ENCODE peak calls at places on chromosomes 6 and 20, in seven cellular contexts. N, Z, R, E, M, A and Q are unnamed samples.

GRCh38 chr6:10073326-10073725 is 341.5 kb downstream of the TFAP2A start:
- DNase-seq in A (no peak), N (no peak), Z (no peak), E (no peak), R (no peak), M (no peak), Q (no peak)

GRCh38 chr6:128569737-128570438 is 49.5 kb upstream of the PTPRK start:
- DNase-seq in M (no peak), E (no peak), Z (no peak), R (no peak), A (no peak), N (peak), Q (peak)

GRCh38 chr6:43171284-43172126 is 436 bp downstream of the SRF start:
- DNase-seq in Z (peak), M (no peak), E (no peak), R (no peak), N (no peak), A (no peak), Q (no peak)

GRCh38 chr20:12825180-12825579 is 183.6 kb upstream of the SPTLC3 start:
- DNase-seq in Z (no peak), A (no peak), E (no peak), R (no peak), N (no peak), M (no peak), Q (no peak)

GRCh38 chr6:63897459-63897858 is 261.9 kb downstream of the PHF3 start:
- DNase-seq in M (no peak), A (no peak), Z (no peak), N (peak), E (no peak), R (no peak), Q (peak)

GRCh38 chr6:144585217-144585814 is 300.2 kb downstream of the UTRN start:
- DNase-seq in Z (peak), R (peak), E (no peak), N (peak), A (no peak), M (no peak), Q (peak)

GRCh38 chr6:150307520-150307919 is 61.3 kb upstream of the IYD start:
- DNase-seq in M (no peak), R (no peak), Z (no peak), E (no peak), N (no peak), A (no peak), Q (no peak)

GRCh38 chr6:66638099-66638498 is 931.1 kb upstream of the EYS start:
- DNase-seq in R (no peak), E (no peak), Z (no peak), N (no peak), M (no peak), A (no peak), Q (no peak)

GRCh38 chr6:15352884-15353283 is 107.0 kb downstream of the JARID2 start:
- DNase-seq in R (no peak), N (peak), A (no peak), M (no peak), Z (no peak), E (no peak), Q (no peak)

GRCh38 chr6:151661928-151662327 is 145.6 kb upstream of the ESR1 start:
- DNase-seq in M (no peak), N (no peak), R (no peak), A (no peak), E (no peak), Z (no peak), Q (no peak)

GRCh38 chr6:45845546-45845945 is 170.1 kb downstream of the CLIC5 start:
- DNase-seq in R (no peak), M (no peak), Z (no peak), E (no peak), N (peak), A (no peak), Q (peak)

GRCh38 chr6:51137777-51138176 is 319.1 kb downstream of the TFAP2B start:
- DNase-seq in M (no peak), E (no peak), Z (no peak), A (no peak), R (no peak), N (no peak), Q (no peak)

GRCh38 chr6:111011360-111012142 is 29.7 kb downstream of the RPF2 start:
- DNase-seq in E (peak), M (peak), N (peak), Z (peak), A (no peak), R (peak), Q (peak)

GRCh38 chr20:58697867-58698703 is 5.5 kb downstream of the NPEPL1 start:
- DNase-seq in A (no peak), N (no peak), Z (no peak), R (no peak), M (no peak), E (no peak), Q (no peak)

GRCh38 chr6:29628419-29629281 is 4.3 kb downstream of the GABBR1 start:
- DNase-seq in Z (peak), N (peak), A (peak), E (peak), R (peak), M (no peak), Q (peak)

GRCh38 chr6:51813904-51814303 is 273.5 kb downstream of the PKHD1 start:
- DNase-seq in A (no peak), Z (no peak), M (no peak), E (no peak), R (no peak), N (no peak), Q (no peak)

GRCh38 chr6:75098709-75099108 is 107.1 kb downstream of the COL12A1 start:
- DNase-seq in A (peak), R (no peak), Z (no peak), N (peak), E (peak), M (no peak), Q (peak)

GRCh38 chr20:39879296-39879695 is 809.7 kb downstream of the MAFB start:
- DNase-seq in E (no peak), Z (no peak), M (no peak), R (no peak), A (no peak), N (no peak), Q (peak)

GRCh38 chr6:45698046-45698445 is 317.6 kb downstream of the CLIC5 start:
- DNase-seq in N (peak), M (no peak), R (no peak), A (no peak), Z (no peak), E (no peak), Q (peak)

GRCh38 chr6:90375681-90376439 is 79.2 kb upstream of the BACH2 start:
- DNase-seq in A (no peak), M (no peak), R (no peak), E (peak), Z (peak), N (peak), Q (peak)

GRCh38 chr6:136591617-136592016 is 41.4 kb upstream of the MAP7 start:
- DNase-seq in Z (no peak), M (no peak), R (no peak), E (no peak), N (no peak), A (no peak), Q (no peak)

GRCh38 chr20:4011226-4011975 is 4.0 kb downstream of the RNF24 start:
- DNase-seq in E (no peak), M (no peak), A (no peak), R (no peak), N (no peak), Z (no peak), Q (no peak)

GRCh38 chr6:123994168-123994567 is 190.5 kb downstream of the NKAIN2 start:
- DNase-seq in R (no peak), A (no peak), N (no peak), M (no peak), Z (no peak), E (no peak), Q (no peak)

GRCh38 chr6:137853569-137854213 is 13.4 kb upstream of the TNFAIP3 start:
- DNase-seq in R (no peak), E (no peak), A (no peak), N (peak), M (no peak), Z (no peak), Q (no peak)

GRCh38 chr6:139252018-139252390 is 39.8 kb downstream of the TXLNB start:
- DNase-seq in A (no peak), Z (no peak), N (no peak), E (no peak), M (no peak), R (no peak), Q (no peak)

GRCh38 chr20:7540018-7540417 is 400.2 kb downstream of the HAO1 start:
- DNase-seq in N (no peak), E (no peak), M (no peak), A (no peak), Z (no peak), R (no peak), Q (no peak)

GRCh38 chr6:7978736-7979135 is 68.1 kb upstream of the TXNDC5 start:
- DNase-seq in R (no peak), A (no peak), Z (no peak), E (no peak), M (no peak), N (no peak), Q (no peak)

GRCh38 chr20:53971096-53971683 is 99.2 kb downstream of the BCAS1 start:
- DNase-seq in N (no peak), Z (no peak), R (no peak), A (no peak), E (no peak), M (no peak), Q (no peak)

GRCh38 chr6:80531676-80532619 is 425.5 kb downstream of the BCKDHB start:
- DNase-seq in M (no peak), E (no peak), Z (no peak), N (no peak), R (no peak), A (no peak), Q (peak)

GRCh38 chr20:50855498-50856474 is 60.9 kb downstream of the BCAS4 start:
- DNase-seq in R (no peak), M (no peak), E (no peak), N (peak), A (peak), Z (no peak), Q (no peak)

GRCh38 chr6:35302604-35303218 is 5.1 kb downstream of the DEF6 start:
- DNase-seq in A (peak), Z (peak), M (peak), N (peak), E (no peak), R (peak), Q (no peak)

GRCh38 chr20:47454298-47455132 is 47.2 kb upstream of the NCOA3 start:
- DNase-seq in R (no peak), M (no peak), A (no peak), Z (no peak), E (no peak), N (no peak), Q (peak)

GRCh38 chr6:6547111-6547879 is 41.2 kb upstream of the LY86 start:
- DNase-seq in A (peak), R (peak), N (peak), Z (peak), M (peak), E (peak), Q (peak)

GRCh38 chr6:2752477-2753115 is 1.9 kb upstream of the MYLK4 start:
- DNase-seq in E (no peak), M (no peak), N (no peak), R (no peak), Z (no peak), A (no peak), Q (no peak)
- H3K4me3 ChIP-seq in E (no peak), M (no peak), N (no peak), R (no peak), Z (no peak), A (no peak), Q (no peak)

DNA sequence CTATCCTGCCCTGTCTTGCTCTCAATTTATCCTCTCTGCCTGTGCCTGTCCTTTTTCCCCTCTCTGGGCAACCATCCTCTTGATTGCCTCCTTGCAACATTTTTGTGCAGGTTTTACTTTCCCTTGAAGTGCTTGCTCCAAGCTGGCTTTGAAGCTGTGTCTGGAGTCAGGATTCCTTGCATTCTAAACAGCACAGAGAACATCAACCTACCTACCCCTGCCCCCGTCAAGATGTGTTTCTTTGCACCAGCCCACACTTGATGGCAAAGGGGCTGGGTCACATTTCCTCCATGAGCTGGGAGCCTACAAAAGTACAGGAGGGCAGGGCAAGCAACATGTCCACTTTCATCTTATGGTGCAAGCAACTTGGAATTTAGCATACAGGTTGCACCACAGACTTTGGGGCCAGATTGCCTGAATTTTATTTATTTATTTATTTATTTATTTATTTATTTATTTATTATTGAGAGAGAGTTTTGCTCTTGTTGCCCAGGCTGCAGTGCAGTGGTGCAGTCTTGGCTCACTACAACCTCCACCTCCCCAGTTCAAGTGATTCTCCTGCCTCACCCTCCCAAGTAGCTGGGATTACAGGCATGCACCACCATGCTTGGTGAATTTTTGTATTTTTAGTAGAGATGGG is 206.3 kb downstream of the COL19A1 start:
- DNase-seq in R (no peak), M (no peak), Z (no peak), A (no peak), E (no peak), N (no peak), Q (no peak)
- TF ChIP-seq CTCF in R (no peak), M (no peak), Z (no peak), A (no peak), E (no peak), N (no peak), Q (no peak)

GRCh38 chr20:62603021-62603906 is 39.0 kb upstream of the SLCO4A1 start:
- DNase-seq in A (peak), R (no peak), N (peak), Z (peak), E (no peak), M (no peak), Q (peak)
- H3K4me3 ChIP-seq in A (no peak), R (no peak), N (no peak), Z (peak), E (no peak), M (no peak), Q (no peak)

GRCh38 chr6:116266803-116267202 is 12.9 kb downstream of the TSPYL1 start:
- DNase-seq in N (peak), Z (no peak), M (no peak), A (no peak), E (no peak), R (no peak), Q (no peak)

GRCh38 chr6:116265081-116265829 is 11.4 kb upstream of the TSPYL4 start:
- DNase-seq in E (no peak), Z (no peak), R (no peak), M (no peak), N (peak), A (no peak), Q (no peak)

GRCh38 chr6:116267879-116268588 is 11.7 kb downstream of the TSPYL1 start:
- DNase-seq in E (no peak), Z (no peak), N (peak), R (no peak), M (no peak), A (no peak), Q (no peak)

GRCh38 chr6:116271309-116271708 is 8.4 kb downstream of the TSPYL1 start:
- DNase-seq in M (no peak), E (no peak), Z (no peak), A (no peak), N (no peak), R (no peak), Q (no peak)

DNA sequence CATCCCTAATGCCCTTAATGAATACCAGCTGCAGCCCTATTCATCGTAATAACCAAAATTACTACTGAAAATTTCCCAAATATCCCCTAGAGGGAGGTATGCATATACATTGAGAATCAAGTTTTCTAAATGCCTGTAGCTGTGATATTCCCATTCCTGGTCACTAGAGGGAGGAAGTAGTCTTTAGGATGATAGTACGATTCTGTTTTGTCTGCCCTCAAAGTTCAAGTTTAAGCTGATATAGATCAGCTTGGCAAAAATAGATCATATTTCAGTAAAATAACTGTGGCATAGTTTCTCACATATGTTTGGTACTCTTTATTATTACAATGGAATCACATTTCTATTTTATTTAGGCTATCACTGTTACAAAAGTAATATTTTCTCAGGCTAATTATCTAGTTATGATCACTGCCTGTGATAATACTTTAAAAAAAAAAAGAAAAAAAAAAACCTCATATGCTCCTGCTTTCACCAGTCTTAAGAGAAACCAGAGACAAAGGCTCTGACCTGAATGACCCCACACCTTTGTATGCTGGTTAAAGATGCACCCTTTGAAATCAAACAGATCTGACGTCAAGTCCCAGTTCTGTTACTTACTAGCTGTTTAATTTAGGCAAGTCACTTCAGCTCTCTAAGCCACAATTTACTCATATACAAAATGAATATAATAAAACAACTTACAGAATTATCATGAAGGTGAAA is 11.0 kb downstream of the TSPYL1 start:
- DNase-seq in A (no peak), R (peak), N (peak), Z (peak), M (no peak), E (no peak), Q (peak)
- TF ChIP-seq CTCF in A (no peak), R (peak), N (peak), Z (peak), M (peak), E (peak), Q (peak)

GRCh38 chr20:36859282-36859555 is 16.7 kb upstream of the TLDC2 start:
- DNase-seq in A (no peak), Z (no peak), M (no peak), E (no peak), N (no peak), R (no peak), Q (no peak)

GRCh38 chr20:36854343-36855240 is 21.3 kb upstream of the TLDC2 start:
- DNase-seq in M (no peak), N (peak), A (no peak), Z (no peak), R (no peak), E (peak), Q (no peak)

GRCh38 chr20:36855241-36855657 is 20.7 kb upstream of the TLDC2 start:
- DNase-seq in N (peak), E (no peak), R (no peak), A (no peak), Z (no peak), M (no peak), Q (no peak)

GRCh38 chr20:36856691-36857635 is 19.0 kb upstream of the TLDC2 start:
- DNase-seq in A (no peak), N (peak), M (no peak), R (no peak), E (no peak), Z (peak), Q (peak)

GRCh38 chr20:36856196-36856595 is 19.7 kb upstream of the TLDC2 start:
- DNase-seq in M (no peak), R (no peak), E (no peak), Z (no peak), A (no peak), N (peak), Q (peak)
- H3K4me3 ChIP-seq in M (no peak), R (no peak), E (no peak), Z (no peak), A (no peak), N (no peak), Q (no peak)

DNA sequence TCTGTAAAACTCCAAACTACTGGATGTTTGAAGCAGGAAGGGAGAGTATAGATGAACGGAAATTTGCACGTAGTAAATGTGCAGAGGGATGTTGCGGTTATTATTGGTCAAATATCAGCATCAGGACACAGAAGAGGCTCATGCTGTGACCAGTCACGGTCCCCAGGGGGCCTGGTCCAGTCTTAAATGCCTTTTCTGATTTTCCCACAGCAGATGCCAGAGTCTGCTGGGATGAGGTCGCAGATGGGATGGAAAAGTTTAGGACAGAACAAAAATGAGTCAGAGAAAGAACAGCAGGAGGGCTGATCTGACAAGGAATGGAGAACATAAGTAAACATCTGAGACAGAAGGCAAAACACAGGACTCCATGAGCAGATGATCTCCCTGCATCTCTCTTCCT is 11.7 kb upstream of the SIRPG start:
- DNase-seq in Z (no peak), R (no peak), N (peak), A (no peak), E (no peak), M (no peak), Q (peak)
- TF ChIP-seq CTCF in Z (no peak), R (no peak), N (no peak), A (no peak), E (no peak), M (no peak), Q (no peak)

GRCh38 chr6:167877994-167878779 is 51.5 kb downstream of the AFDN start:
- DNase-seq in N (no peak), M (no peak), E (no peak), A (no peak), Z (no peak), R (no peak), Q (no peak)

GRCh38 chr6:167881327-167881726 is 54.6 kb downstream of the AFDN start:
- DNase-seq in E (no peak), M (no peak), Z (no peak), R (no peak), N (no peak), A (no peak), Q (no peak)

GRCh38 chr6:167879612-167880011 is 52.9 kb downstream of the AFDN start:
- DNase-seq in Z (no peak), R (no peak), E (no peak), M (no peak), N (no peak), A (no peak), Q (no peak)

GRCh38 chr6:167888098-167888497 is 61.4 kb downstream of the AFDN start:
- DNase-seq in M (no peak), A (no peak), E (no peak), N (no peak), Z (no peak), R (no peak), Q (no peak)

DNA sequence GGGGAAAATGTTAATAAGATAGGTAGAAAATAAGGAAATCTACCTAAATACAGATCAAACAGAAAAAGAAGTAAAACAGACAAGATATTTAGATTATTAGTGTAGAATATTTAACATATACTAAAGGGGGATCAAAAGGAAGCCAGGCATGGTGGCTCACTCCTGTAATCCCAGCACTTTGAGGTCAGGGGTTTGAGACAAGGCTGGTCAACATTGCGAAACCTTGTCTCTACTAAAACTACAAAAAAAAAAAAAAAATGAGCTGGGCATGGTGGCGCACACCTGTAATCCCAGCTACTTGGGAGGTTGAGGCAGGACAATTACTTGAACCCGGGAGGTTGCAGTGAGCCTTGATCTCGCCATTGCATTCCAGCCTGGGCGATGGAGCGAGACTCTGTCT is 55.5 kb downstream of the AFDN start:
- DNase-seq in A (no peak), R (no peak), N (no peak), Z (no peak), E (no peak), M (no peak), Q (no peak)
- H3K4me3 ChIP-seq in A (no peak), R (no peak), N (no peak), Z (no peak), E (no peak), M (no peak), Q (no peak)

GRCh38 chr20:21435576-21435975 is 38.2 kb upstream of the NKX2-4 start:
- DNase-seq in E (no peak), N (no peak), Z (no peak), A (no peak), R (no peak), M (no peak), Q (peak)
- TF ChIP-seq CTCF in E (no peak), N (no peak), Z (no peak), A (no peak), R (no peak), M (no peak), Q (no peak)

GRCh38 chr20:18496042-18496441 is 983 bp downstream of the RBBP9 start:
- DNase-seq in R (peak), N (peak), M (no peak), A (no peak), E (no peak), Z (no peak), Q (no peak)
- H3K4me3 ChIP-seq in R (peak), N (peak), M (peak), A (no peak), E (peak), Z (peak), Q (peak)